ENCODE peak calls at places on chromosomes 6 and 20, in six cellular contexts. O is neural crest cell; F is uterus; A is stimulated activated CD4-positive, alpha-beta T cell treated with anti-CD3 and anti-CD28 coated beads, Interleukin-4, amount 100 ng/mL, for 4 hours; T is activated naive CD4-positive, alpha-beta T cell treated with Interleukin-2 at 50 U/mL for 16 hours; M is NCI-H2081. J is an unnamed sample.
A peak's percentile ranks its signal among the peaks of the same experiment; 100 is the strongest.

GRCh38 chr20:61042501-61043385 is 209.3 kb upstream of the CDH4 start:
- DNase-seq in O (no peak), F (no peak), A (no peak), T (no peak), M (no peak), J (no peak)

GRCh38 chr20:22977047-22977785 is 57.9 kb upstream of the SSTR4 start:
- DNase-seq in O (no peak), F (no peak), A (no peak), T (no peak), M (no peak), J (peak; percentile 27)

GRCh38 chr6:105015482-105015881 is 58.6 kb downstream of the LIN28B start:
- DNase-seq in O (no peak), F (no peak), A (no peak), T (no peak), M (no peak), J (no peak)

GRCh38 chr6:106511274-106512047 is 117.8 kb downstream of the RTN4IP1 start:
- DNase-seq in O (no peak), F (peak; percentile 16), A (no peak), T (peak; percentile 49), M (no peak), J (no peak)

GRCh38 chr20:10239954-10240353 is 21.3 kb downstream of the SNAP25 start:
- DNase-seq in O (no peak), F (no peak), A (no peak), T (no peak), M (no peak), J (no peak)

GRCh38 chr6:166542580-166542912 is 43.9 kb downstream of the RAMACL start:
- DNase-seq in O (no peak), F (no peak), A (no peak), T (no peak), M (no peak), J (no peak)

GRCh38 chr6:318265-318890 is 26.1 kb downstream of the DUSP22 start:
- DNase-seq in O (no peak), F (no peak), A (no peak), T (no peak), M (no peak), J (no peak)

GRCh38 chr20:35307666-35308653 is 15.7 kb upstream of the FAM83C start:
- DNase-seq in O (no peak), F (no peak), A (no peak), T (no peak), M (peak; percentile 40), J (peak; percentile 75)

GRCh38 chr6:88982720-88983119 is 19.3 kb upstream of the RNGTT start:
- DNase-seq in O (no peak), F (peak; percentile 78), A (no peak), T (peak; percentile 26), M (peak; percentile 43), J (peak; percentile 69)

J was measured in gastrocnemius medialis.